ENCODE peak calls at places on chromosome 12, in six cellular contexts. D is cardiac fibroblast; G is CD8-positive, alpha-beta T cell; E is HL-60; O is breast epithelium; R is heart left ventricle. M is an unnamed sample.
A peak's percentile ranks its signal among the peaks of the same experiment; 100 is the strongest.

GRCh38 chr12:5345534-5345933 is 86.4 kb upstream of the NTF3 start:
- DNase-seq in D (no peak), G (no peak), E (no peak), O (no peak), R (no peak), M (no peak)

GRCh38 chr12:127191124-127191523 is 1075.8 kb upstream of the TMEM132C start:
- DNase-seq in D (peak; percentile 79), G (no peak), E (no peak), O (no peak), R (no peak), M (peak; percentile 83)

GRCh38 chr12:18578191-18578590 is 159.6 kb downstream of the PLCZ1 start:
- DNase-seq in D (peak; percentile 60), G (no peak), E (no peak), O (no peak), R (no peak), M (peak; percentile 13)

GRCh38 chr12:98823012-98823411 is 177.9 kb downstream of the APAF1 start:
- DNase-seq in D (no peak), G (no peak), E (no peak), O (no peak), R (no peak), M (no peak)

GRCh38 chr12:49059385-49060232 is 985 bp downstream of the KMT2D start:
- DNase-seq in D (peak; percentile 18), G (no peak), E (no peak), O (no peak), R (no peak), M (no peak)

GRCh38 chr12:89470741-89471504 is 53.7 kb downstream of the GALNT4 start:
- DNase-seq in D (peak; percentile 79), G (no peak), E (peak; percentile 38), O (no peak), R (no peak), M (peak; percentile 62)

GRCh38 chr12:62328296-62328921 is 68.2 kb downstream of the USP15 start:
- DNase-seq in D (no peak), G (no peak), E (no peak), O (no peak), R (no peak), M (no peak)

GRCh38 chr12:94760786-94761185 is 110.4 kb upstream of the TMCC3 start:
- DNase-seq in D (peak; percentile 47), G (no peak), E (no peak), O (no peak), R (no peak), M (no peak)

GRCh38 chr12:28966049-28966778 is 182.9 kb upstream of the FAR2 start:
- DNase-seq in D (no peak), G (no peak), E (no peak), O (peak; percentile 55), R (peak; percentile 71), M (no peak)

GRCh38 chr12:64837427-64837826 is 13.0 kb downstream of the TBC1D30 start:
- DNase-seq in D (no peak), G (no peak), E (no peak), O (no peak), R (no peak), M (no peak)

GRCh38 chr12:95674088-95674595 is 116.4 kb downstream of the NTN4 start:
- DNase-seq in D (no peak), G (no peak), E (no peak), O (no peak), R (no peak), M (no peak)

GRCh38 chr12:107014050-107014449 is 27.1 kb upstream of the MTERF2 start:
- DNase-seq in D (no peak), G (no peak), E (no peak), O (peak; percentile 31), R (no peak), M (no peak)

GRCh38 chr12:52438305-52439301 is 4.4 kb upstream of the KRT75 start:
- DNase-seq in D (no peak), G (no peak), E (no peak), O (no peak), R (no peak), M (no peak)

GRCh38 chr12:114671664-114672476 is 12.1 kb downstream of the TBX3 start:
- DNase-seq in D (peak; percentile 62), G (no peak), E (no peak), O (peak; percentile 68), R (no peak), M (no peak)

GRCh38 chr12:47758834-47759690 is at the start of gene RAPGEF3:
- DNase-seq in D (peak; percentile 84), G (no peak), E (peak; percentile 61), O (peak; percentile 85), R (peak; percentile 89), M (peak; percentile 75)

GRCh38 chr12:108779998-108780688 is 48.8 kb upstream of the CORO1C start:
- DNase-seq in D (no peak), G (no peak), E (no peak), O (no peak), R (no peak), M (no peak)

GRCh38 chr12:22101749-22102243 is 55.8 kb downstream of the CMAS start:
- DNase-seq in D (peak; percentile 86), G (no peak), E (no peak), O (no peak), R (peak; percentile 31), M (peak; percentile 5)

GRCh38 chr12:123120452-123121166 is 30.3 kb downstream of the PITPNM2 start:
- DNase-seq in D (peak; percentile 45), G (no peak), E (no peak), O (no peak), R (no peak), M (no peak)

GRCh38 chr12:7498832-7499231 is 4.7 kb downstream of the CD163 start:
- DNase-seq in D (peak; percentile 72), G (no peak), E (no peak), O (no peak), R (no peak), M (peak; percentile 78)

DNA sequence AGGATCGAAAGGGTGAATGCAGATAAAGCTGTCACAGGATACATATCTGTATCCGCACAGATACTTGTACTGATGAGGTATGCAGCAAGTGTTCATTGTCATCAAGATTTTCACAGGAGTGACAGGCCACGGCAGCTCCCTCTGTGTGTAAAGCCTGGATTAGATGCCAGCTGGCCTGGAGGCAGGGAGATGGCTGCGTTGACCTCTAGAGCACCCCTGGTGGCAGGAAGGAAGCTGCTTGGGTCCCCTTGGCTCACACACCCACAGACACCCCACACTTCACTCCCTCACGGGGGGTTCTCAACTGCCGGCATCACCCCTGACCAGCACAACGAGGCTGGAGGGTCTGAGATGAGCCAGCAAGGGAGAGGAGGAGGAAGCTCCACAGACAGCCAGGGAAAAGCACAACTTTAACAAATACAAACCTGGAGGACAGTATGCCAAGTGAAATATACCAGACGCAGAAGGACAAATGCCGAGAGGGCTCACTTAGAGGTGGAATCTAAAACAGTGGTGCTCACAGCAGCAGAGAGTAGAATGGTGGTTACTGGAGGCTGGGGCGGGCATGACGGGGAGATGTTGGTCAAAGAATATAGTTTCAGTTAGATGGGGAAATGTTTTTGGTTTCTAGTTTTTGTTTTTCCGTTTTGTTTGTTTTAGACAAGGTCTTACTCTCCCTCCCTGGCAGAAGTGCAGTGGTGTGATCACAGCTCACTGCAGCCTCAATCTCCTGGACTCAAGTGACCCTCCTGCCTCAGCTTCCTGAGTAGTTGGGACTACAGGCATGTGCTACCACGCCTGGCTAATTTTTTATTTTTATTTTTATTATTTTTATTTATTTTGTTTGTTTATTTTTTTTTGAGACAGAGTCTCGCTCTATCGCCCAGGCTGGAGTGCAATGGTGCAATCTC is 45.7 kb downstream of the TEAD4 start:
- DNase-seq in D (no peak), G (no peak), E (no peak), O (no peak), R (no peak), M (no peak)
- TF ChIP-seq CTCF in D (peak; percentile 36), G (no peak), E (peak; percentile 12), O (no peak), R (no peak), M (peak; percentile 49)

GRCh38 chr12:97229036-97229435 is 233.6 kb upstream of the RMST start:
- DNase-seq in D (no peak), G (no peak), E (no peak), O (no peak), R (no peak), M (no peak)
- TF ChIP-seq CTCF in D (no peak), G (no peak), E (no peak), O (no peak), R (no peak), M (no peak)

GRCh38 chr12:14514154-14514842 is 53.4 kb downstream of the PLBD1 start:
- DNase-seq in D (peak; percentile 50), G (no peak), E (no peak), O (peak; percentile 72), R (peak; percentile 23), M (peak; percentile 11)
- TF ChIP-seq CTCF in D (peak; percentile 28), G (no peak), E (peak; percentile 47), O (no peak), R (peak; percentile 33), M (peak; percentile 46)

GRCh38 chr12:129190827-129191226 is 337.5 kb downstream of the GLT1D1 start:
- DNase-seq in D (no peak), G (no peak), E (no peak), O (no peak), R (no peak), M (no peak)

GRCh38 chr12:129184066-129184695 is 330.9 kb downstream of the GLT1D1 start:
- DNase-seq in D (no peak), G (no peak), E (no peak), O (no peak), R (no peak), M (no peak)

GRCh38 chr12:129185855-129186254 is 332.6 kb downstream of the GLT1D1 start:
- DNase-seq in D (no peak), G (no peak), E (no peak), O (no peak), R (no peak), M (no peak)

GRCh38 chr12:129186952-129187351 is 333.7 kb downstream of the GLT1D1 start:
- DNase-seq in D (no peak), G (no peak), E (no peak), O (no peak), R (no peak), M (no peak)
- TF ChIP-seq CTCF in D (no peak), G (no peak), E (no peak), O (no peak), R (no peak), M (no peak)

GRCh38 chr12:56437430-56438176 is 11.6 kb downstream of the TIMELESS start:
- DNase-seq in D (no peak), G (no peak), E (no peak), O (no peak), R (no peak), M (no peak)
- TF ChIP-seq CTCF in D (no peak), G (no peak), E (no peak), O (no peak), R (no peak), M (no peak)